ENCODE peak calls at places on chromosomes 6 and 20, in ten cellular contexts. J is IMR-90, T is brain microvascular endothelial cell, Q is Peyer's patch, E is adrenal gland, Y is astrocyte, S is H1, V is ovary, O is heart right ventricle, D is left lung. Z is an unnamed sample.

GRCh38 chr20:64255361-64256281 is at the start of gene PCMTD2:
- DNase-seq in T (peak; percentile 53), J (peak; percentile 68), S (peak; percentile 90), D (peak; percentile 94), E (peak; percentile 87), Q (peak; percentile 89), Y (peak; percentile 52), V (peak; percentile 92), O (peak; percentile 77), Z (peak; percentile 31)

GRCh38 chr6:6900566-6901204 is 207.1 kb upstream of the RREB1 start:
- DNase-seq in E (no peak), D (no peak), O (no peak), J (no peak), T (no peak), Q (peak; percentile 42), Y (no peak), V (no peak), S (no peak), Z (peak; percentile 88)

GRCh38 chr20:37986873-37987601 is 46.2 kb downstream of the TTI1 start:
- DNase-seq in D (peak; percentile 77), T (no peak), Y (peak; percentile 30), Q (peak; percentile 69), S (no peak), J (peak; percentile 6), V (no peak), E (peak; percentile 61), O (peak; percentile 87), Z (no peak)

GRCh38 chr20:17936306-17936790 is 32.2 kb downstream of the SNX5 start:
- DNase-seq in E (no peak), J (peak; percentile 34), O (no peak), V (no peak), D (no peak), T (peak; percentile 73), S (no peak), Y (no peak), Q (no peak), Z (no peak)

GRCh38 chr6:40183902-40184301 is 249.6 kb upstream of the MOCS1 start:
- DNase-seq in Y (no peak), D (no peak), V (no peak), T (no peak), S (no peak), J (no peak), O (no peak), E (no peak), Q (no peak), Z (no peak)

GRCh38 chr6:15239606-15240364 is 6.1 kb upstream of the JARID2 start:
- DNase-seq in O (peak; percentile 49), J (no peak), Y (no peak), V (no peak), Q (no peak), E (no peak), S (no peak), T (no peak), D (no peak), Z (no peak)

GRCh38 chr6:163814494-163815364 is 400.2 kb downstream of the QKI start:
- DNase-seq in V (no peak), Y (peak; percentile 97), J (peak; percentile 88), E (peak; percentile 71), S (no peak), Q (no peak), T (peak; percentile 77), O (no peak), D (no peak), Z (no peak)

GRCh38 chr6:127267742-127268588 is 1.3 kb downstream of the RNF146 start:
- DNase-seq in T (no peak), V (no peak), Y (no peak), S (no peak), Q (no peak), D (no peak), J (no peak), O (no peak), E (no peak), Z (peak; percentile 27)

GRCh38 chr6:18243302-18243893 is 20.9 kb downstream of the DEK start:
- DNase-seq in J (no peak), O (no peak), E (no peak), S (no peak), T (no peak), V (no peak), D (no peak), Q (no peak), Y (no peak), Z (no peak)

GRCh38 chr6:18237167-18237566 is 27.2 kb downstream of the DEK start:
- DNase-seq in Y (no peak), V (no peak), O (no peak), D (no peak), E (no peak), S (no peak), J (no peak), T (no peak), Q (no peak), Z (peak; percentile 35)

GRCh38 chr6:18242062-18242851 is 22.1 kb downstream of the DEK start:
- DNase-seq in Q (peak; percentile 73), D (no peak), J (peak; percentile 94), V (no peak), O (no peak), T (peak; percentile 92), E (peak; percentile 86), S (no peak), Y (peak; percentile 71), Z (peak; percentile 95)

GRCh38 chr6:18241208-18241836 is 23.0 kb downstream of the DEK start:
- DNase-seq in Q (no peak), J (peak; percentile 38), O (no peak), E (no peak), Y (peak; percentile 29), T (no peak), S (no peak), V (no peak), D (no peak), Z (peak; percentile 55)

DNA sequence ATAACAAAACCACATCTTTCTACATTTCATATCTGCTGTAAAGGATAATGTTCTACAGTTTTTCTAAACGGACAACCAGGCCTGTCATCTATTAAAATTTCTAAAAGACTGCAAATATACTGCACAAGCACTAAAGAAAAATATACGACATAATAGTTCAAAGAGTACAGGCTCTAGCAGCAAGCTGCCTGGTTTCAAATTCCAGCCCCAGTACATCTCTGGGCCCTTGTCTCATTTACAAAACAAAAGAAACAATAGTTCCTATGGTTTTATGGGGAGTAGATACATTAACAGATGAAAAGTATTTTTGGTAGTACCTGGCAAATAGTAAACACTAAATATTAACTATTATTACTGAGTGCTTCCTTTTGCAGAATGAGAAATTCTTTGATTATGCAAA is 24.1 kb downstream of the DEK start:
- DNase-seq in O (no peak), T (no peak), J (no peak), V (no peak), E (no peak), Q (no peak), D (no peak), S (no peak), Y (no peak), Z (no peak)
- H3K36me3 ChIP-seq in O (peaks cover 12% of the 10 kb centered on the region), T (peaks cover 7% of the 10 kb centered on the region), J (peaks cover 31% of the 10 kb centered on the region), V (no peaks in the 10 kb centered on the region), E (no peaks in the 10 kb centered on the region), Q (peaks cover 32% of the 10 kb centered on the region), D (no peaks in the 10 kb centered on the region), S (peaks cover 69% of the 10 kb centered on the region), Y (peaks cover 14% of the 10 kb centered on the region), Z (no peaks in the 10 kb centered on the region)

GRCh38 chr20:48471734-48472408 is 355.9 kb downstream of the PREX1 start:
- DNase-seq in O (no peak), Y (no peak), E (no peak), V (no peak), S (no peak), J (no peak), D (no peak), T (no peak), Q (no peak), Z (no peak)

GRCh38 chr20:48471176-48471575 is 356.6 kb downstream of the PREX1 start:
- DNase-seq in Q (no peak), O (no peak), Y (no peak), S (no peak), E (no peak), V (no peak), J (no peak), D (no peak), T (no peak), Z (no peak)

GRCh38 chr20:48470141-48470540 is 357.7 kb downstream of the PREX1 start:
- DNase-seq in T (no peak), Y (no peak), D (no peak), V (no peak), O (no peak), J (no peak), E (no peak), Q (no peak), S (no peak), Z (no peak)

GRCh38 chr20:48476854-48477253 is 350.9 kb downstream of the PREX1 start:
- DNase-seq in O (no peak), Q (no peak), V (no peak), E (no peak), D (no peak), S (no peak), Y (no peak), T (no peak), J (no peak), Z (no peak)

DNA sequence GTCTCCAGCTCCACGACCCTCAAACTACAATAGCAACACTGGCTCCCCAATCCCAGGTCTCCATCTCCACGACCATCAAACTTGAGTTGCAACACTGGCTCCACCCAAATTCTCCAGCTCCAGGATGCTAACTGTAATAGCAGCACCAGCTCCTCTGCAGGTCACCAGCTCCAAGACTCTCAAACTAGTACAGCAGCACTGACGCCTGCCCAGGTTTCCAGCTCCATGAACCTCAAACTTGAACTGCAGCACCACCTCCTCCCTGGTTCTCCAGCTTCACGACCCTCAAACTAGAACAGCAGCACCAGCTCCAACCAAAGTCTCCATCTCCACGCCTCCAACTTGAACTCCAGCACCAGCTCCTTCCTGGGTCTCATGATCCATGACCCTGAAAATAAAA is 353.8 kb downstream of the PREX1 start:
- DNase-seq in Q (no peak), O (no peak), Y (no peak), T (no peak), V (no peak), D (no peak), E (no peak), J (no peak), S (no peak), Z (no peak)
- H3K27me3 ChIP-seq in Q (no peaks in the 10 kb centered on the region), O (no peaks in the 10 kb centered on the region), Y (no peaks in the 10 kb centered on the region), T (no peaks in the 10 kb centered on the region), V (no peaks in the 10 kb centered on the region), D (no peaks in the 10 kb centered on the region), E (no peaks in the 10 kb centered on the region), J (peaks cover 2% of the 10 kb centered on the region), S (no peaks in the 10 kb centered on the region), Z (no peaks in the 10 kb centered on the region)

DNA sequence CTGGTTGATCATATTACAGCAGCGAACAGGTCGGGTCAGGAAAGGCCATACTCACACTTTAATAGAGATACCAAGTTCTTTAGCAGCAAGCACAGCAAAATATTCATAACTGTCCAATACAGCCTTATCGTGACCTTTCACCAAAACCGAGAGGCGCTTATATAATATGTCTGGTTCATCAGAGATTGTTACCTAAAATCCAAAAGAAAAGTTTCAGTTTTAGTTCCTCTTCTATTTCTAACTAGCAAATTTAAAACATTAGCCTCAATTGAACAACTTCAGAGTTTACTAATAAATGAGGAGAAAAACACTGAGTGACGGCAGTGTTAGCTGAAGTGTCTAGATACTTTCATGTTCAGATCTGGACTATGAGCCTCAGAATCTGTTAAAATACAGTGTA is 5.9 kb downstream of the MRPS10 start:
- DNase-seq in Q (no peak), Y (no peak), J (no peak), O (no peak), E (no peak), V (no peak), S (no peak), D (no peak), T (no peak), Z (no peak)
- H3K36me3 ChIP-seq in Q (peaks cover 65% of the 10 kb centered on the region), Y (peaks cover 50% of the 10 kb centered on the region), J (peaks cover 20% of the 10 kb centered on the region), O (peaks cover 40% of the 10 kb centered on the region), E (no peaks in the 10 kb centered on the region), V (peaks cover 2% of the 10 kb centered on the region), S (peaks cover 47% of the 10 kb centered on the region), D (no peaks in the 10 kb centered on the region), T (peaks cover 42% of the 10 kb centered on the region), Z (peaks cover 18% of the 10 kb centered on the region)

DNA sequence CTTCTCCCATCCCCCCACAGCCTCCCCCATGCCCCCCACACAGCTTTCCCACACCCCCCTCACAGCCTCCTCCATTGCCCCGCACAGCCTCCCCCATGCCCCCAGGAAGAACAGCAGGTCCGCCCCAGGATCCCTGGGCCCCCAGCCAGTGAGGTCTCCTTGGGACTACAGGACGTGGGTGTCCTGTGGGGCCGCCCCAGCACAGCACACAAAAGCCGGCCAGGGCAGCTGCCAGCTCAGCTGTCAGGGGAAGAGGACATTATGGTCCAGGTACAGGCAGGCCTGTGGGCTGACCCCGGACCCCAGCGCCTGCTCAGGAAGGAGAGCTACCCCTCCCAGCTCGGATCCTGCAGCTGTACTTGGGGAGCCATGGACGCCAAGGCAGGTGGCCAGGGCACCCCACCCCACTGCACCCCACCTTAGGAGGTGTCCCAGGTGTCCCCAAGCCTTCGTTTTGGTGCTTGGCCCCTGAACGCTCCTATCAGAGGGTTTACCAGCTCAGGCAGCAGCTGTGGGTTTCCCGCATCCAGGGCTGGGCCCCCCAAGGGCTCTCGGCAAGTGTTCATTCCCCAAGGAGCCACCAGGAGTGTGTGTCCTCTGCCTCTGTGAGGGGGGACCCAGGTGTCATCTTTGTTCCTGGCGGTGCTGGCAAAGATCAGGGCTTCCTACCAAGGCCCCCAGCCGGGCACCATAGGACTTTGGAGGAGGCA is 42.3 kb upstream of the GATA5 start:
- DNase-seq in T (no peak), S (no peak), J (no peak), V (no peak), D (no peak), E (no peak), O (no peak), Y (no peak), Q (no peak), Z (no peak)
- H3K27me3 ChIP-seq in T (peaks cover 15% of the 10 kb centered on the region), S (no peaks in the 10 kb centered on the region), J (peaks cover 41% of the 10 kb centered on the region), V (no peaks in the 10 kb centered on the region), D (no peaks in the 10 kb centered on the region), E (peaks cover 18% of the 10 kb centered on the region), O (peaks cover 2% of the 10 kb centered on the region), Y (no peaks in the 10 kb centered on the region), Q (no peaks in the 10 kb centered on the region), Z (peaks cover 12% of the 10 kb centered on the region)